ENCODE peak calls at places on chromosomes 7 and 10, in six cellular contexts. K is CD8-positive, alpha-beta T cell; Z is A549; G is psoas muscle; H is body of pancreas; W is neural progenitor cell. F is an unnamed sample.

GRCh38 chr7:158570449-158571170 is 17.0 kb downstream of the PTPRN2 start:
- DNase-seq in W (no peak), Z (no peak), H (no peak), K (no peak), G (no peak), F (no peak)

GRCh38 chr7:78226059-78226658 is 427.6 kb downstream of the PHTF2 start:
- DNase-seq in K (no peak), G (no peak), Z (peak; percentile 15), H (peak; percentile 51), W (peak; percentile 81), F (peak; percentile 31)

GRCh38 chr7:99380032-99380822 is 5.7 kb downstream of the ARPC1B start:
- DNase-seq in G (no peak), K (no peak), H (no peak), Z (no peak), W (no peak), F (peak; percentile 65)

GRCh38 chr10:87594864-87595263 is 64.8 kb upstream of the PAPSS2 start:
- DNase-seq in H (peak; percentile 15), W (no peak), G (no peak), K (no peak), Z (no peak), F (no peak)

GRCh38 chr10:68330852-68331454 is 911 bp upstream of the HNRNPH3 start:
- DNase-seq in Z (no peak), H (peak; percentile 38), W (peak; percentile 9), G (peak; percentile 60), K (no peak), F (peak; percentile 39)

GRCh38 chr7:3436746-3437145 is 135.7 kb downstream of the SDK1 start:
- DNase-seq in G (no peak), H (no peak), K (no peak), Z (peak; percentile 29), W (no peak), F (no peak)

GRCh38 chr10:70551971-70552422 is 50.5 kb downstream of the PRF1 start:
- DNase-seq in G (no peak), H (no peak), K (no peak), Z (no peak), W (no peak), F (no peak)

GRCh38 chr7:16649196-16649595 is 3.2 kb downstream of the BZW2 start:
- DNase-seq in W (no peak), K (no peak), G (no peak), Z (no peak), H (no peak), F (no peak)

GRCh38 chr10:126702181-126702580 is 31.7 kb upstream of the C10orf90 start:
- DNase-seq in G (no peak), H (no peak), K (no peak), W (no peak), Z (no peak), F (no peak)

GRCh38 chr7:85529831-85530230 is 343.0 kb upstream of the SEMA3D start:
- DNase-seq in W (no peak), Z (no peak), K (no peak), H (no peak), G (no peak), F (no peak)

GRCh38 chr10:4847580-4848020 is 21.6 kb downstream of the AKR1E2 start:
- DNase-seq in H (no peak), G (no peak), Z (peak; percentile 75), W (no peak), K (no peak), F (no peak)

GRCh38 chr10:127474501-127474900 is 74.6 kb upstream of the NPS start:
- DNase-seq in K (no peak), W (no peak), H (no peak), G (no peak), Z (no peak), F (no peak)

GRCh38 chr7:5699951-5700384 is 81.5 kb downstream of the RNF216 start:
- DNase-seq in W (peak; percentile 25), H (peak; percentile 43), K (no peak), Z (no peak), G (no peak), F (peak; percentile 46)

GRCh38 chr7:142385528-142386340 is 127.9 kb upstream of the PRSS58 start:
- DNase-seq in K (no peak), W (peak; percentile 54), H (peak; percentile 39), G (peak; percentile 58), Z (peak; percentile 34), F (no peak)

GRCh38 chr7:131071786-131072504 is 255.7 kb upstream of the MKLN1 start:
- DNase-seq in Z (no peak), W (no peak), G (peak; percentile 54), H (peak; percentile 88), K (no peak), F (no peak)

GRCh38 chr7:8035647-8036518 is 67.3 kb downstream of the GLCCI1 start:
- DNase-seq in K (no peak), H (no peak), G (no peak), W (peak; percentile 29), Z (no peak), F (no peak)

GRCh38 chr7:105003275-105003674 is 10.7 kb upstream of the KMT2E start:
- DNase-seq in W (no peak), Z (no peak), H (peak; percentile 54), G (peak; percentile 68), K (no peak), F (peak; percentile 45)

GRCh38 chr7:24251568-24251967 is 32.4 kb upstream of the NPY start:
- DNase-seq in Z (no peak), K (no peak), H (no peak), W (no peak), G (no peak), F (no peak)

GRCh38 chr7:1228535-1229333 is 3.9 kb upstream of the UNCX start:
- DNase-seq in K (no peak), G (no peak), Z (no peak), H (no peak), W (no peak), F (no peak)

GRCh38 chr7:157684596-157685429 is 348.0 kb downstream of the DNAJB6 start:
- DNase-seq in W (peak; percentile 79), K (no peak), G (no peak), Z (no peak), H (no peak), F (no peak)

GRCh38 chr7:88801046-88801445 is 5.5 kb upstream of the TEX47 start:
- DNase-seq in G (no peak), Z (no peak), K (no peak), W (no peak), H (no peak), F (no peak)

DNA sequence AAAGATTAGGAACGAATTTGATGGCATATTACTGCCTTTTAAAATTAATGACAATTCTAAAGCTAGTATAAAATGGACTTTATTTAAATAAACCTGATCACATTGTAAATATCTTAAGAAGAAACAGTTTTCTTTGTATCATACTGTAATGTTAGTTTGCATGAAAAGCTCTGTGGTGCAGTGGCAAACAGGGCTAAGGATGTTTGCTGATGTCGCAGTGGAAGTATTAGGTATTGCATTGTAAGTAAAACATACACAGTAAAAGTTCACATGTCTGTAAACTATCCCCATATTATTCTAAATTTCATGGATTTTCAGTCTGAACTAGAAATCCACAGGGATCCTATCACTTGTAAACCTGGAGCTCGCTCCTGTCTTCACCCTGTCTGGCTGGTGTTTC is 252.6 kb upstream of the ZNF32 start:
- DNase-seq in W (no peak), Z (peak; percentile 10), K (no peak), H (no peak), G (no peak), F (no peak)
- TF ChIP-seq CTCF in W (no peak), Z (no peak), K (no peak), H (no peak), G (no peak), F (no peak)

DNA sequence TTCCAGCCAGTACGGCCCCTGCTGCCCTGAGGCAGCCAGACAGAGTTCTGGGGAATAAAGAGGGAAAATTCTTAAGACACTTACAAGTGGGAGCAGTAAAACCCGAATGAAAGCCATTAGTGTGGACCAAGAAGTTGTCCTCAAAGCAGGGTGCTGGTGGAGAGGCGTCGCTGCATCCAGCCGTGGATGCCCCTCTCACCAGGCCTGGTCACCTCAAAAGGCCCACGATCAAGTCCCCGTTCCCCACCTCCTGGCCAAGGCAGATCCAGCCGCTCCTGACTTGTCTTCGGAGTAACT is 656 bp downstream of the VSTM4 start:
- DNase-seq in G (peak; percentile 59), W (no peak), H (no peak), K (no peak), Z (no peak), F (no peak)
- H3K27ac ChIP-seq in G (peak overlapping the region; percentile 59), W (no peak overlapping the region), H (no peak overlapping the region), K (no peak overlapping the region), Z (no peak overlapping the region), F (peak overlapping the region; percentile 76)

DNA sequence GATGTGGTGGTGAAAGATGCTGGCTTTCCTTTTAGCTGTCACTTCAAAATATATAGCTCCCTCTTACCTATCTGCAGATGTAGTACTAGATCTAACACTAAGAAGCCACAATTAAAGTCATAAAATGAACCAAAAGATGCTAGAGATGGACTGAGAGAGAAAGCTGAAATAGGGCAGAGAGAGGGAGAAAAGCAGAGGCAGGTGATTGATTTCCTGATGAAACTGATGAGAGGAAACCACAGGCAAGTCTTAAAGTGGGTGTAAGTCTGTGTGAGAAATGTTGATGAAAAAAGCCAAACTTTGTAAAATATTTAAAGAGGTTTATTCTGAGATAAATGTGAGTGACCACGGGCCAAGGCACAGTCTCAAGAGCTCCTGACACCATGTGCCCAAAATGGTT is 194.3 kb upstream of the MBL2 start:
- DNase-seq in Z (no peak), W (no peak), H (no peak), G (no peak), K (no peak), F (no peak)
- TF ChIP-seq CTCF in Z (no peak), W (no peak), H (no peak), G (no peak), K (no peak), F (no peak)

GRCh38 chr7:26295015-26295414 is 3.4 kb downstream of the SNX10 start:
- DNase-seq in H (no peak), W (no peak), G (no peak), K (no peak), Z (no peak), F (no peak)

GRCh38 chr7:26292768-26293560 is 1.3 kb downstream of the SNX10 start:
- DNase-seq in K (no peak), Z (no peak), W (peak; percentile 30), H (peak; percentile 34), G (no peak), F (peak; percentile 56)

GRCh38 chr7:26293569-26294308 is 2.1 kb downstream of the SNX10 start:
- DNase-seq in G (no peak), Z (no peak), K (peak; percentile 16), H (no peak), W (no peak), F (no peak)

GRCh38 chr7:26291251-26291650 is 411 bp upstream of the SNX10 start:
- DNase-seq in G (no peak), Z (no peak), K (no peak), W (no peak), H (no peak), F (no peak)

DNA sequence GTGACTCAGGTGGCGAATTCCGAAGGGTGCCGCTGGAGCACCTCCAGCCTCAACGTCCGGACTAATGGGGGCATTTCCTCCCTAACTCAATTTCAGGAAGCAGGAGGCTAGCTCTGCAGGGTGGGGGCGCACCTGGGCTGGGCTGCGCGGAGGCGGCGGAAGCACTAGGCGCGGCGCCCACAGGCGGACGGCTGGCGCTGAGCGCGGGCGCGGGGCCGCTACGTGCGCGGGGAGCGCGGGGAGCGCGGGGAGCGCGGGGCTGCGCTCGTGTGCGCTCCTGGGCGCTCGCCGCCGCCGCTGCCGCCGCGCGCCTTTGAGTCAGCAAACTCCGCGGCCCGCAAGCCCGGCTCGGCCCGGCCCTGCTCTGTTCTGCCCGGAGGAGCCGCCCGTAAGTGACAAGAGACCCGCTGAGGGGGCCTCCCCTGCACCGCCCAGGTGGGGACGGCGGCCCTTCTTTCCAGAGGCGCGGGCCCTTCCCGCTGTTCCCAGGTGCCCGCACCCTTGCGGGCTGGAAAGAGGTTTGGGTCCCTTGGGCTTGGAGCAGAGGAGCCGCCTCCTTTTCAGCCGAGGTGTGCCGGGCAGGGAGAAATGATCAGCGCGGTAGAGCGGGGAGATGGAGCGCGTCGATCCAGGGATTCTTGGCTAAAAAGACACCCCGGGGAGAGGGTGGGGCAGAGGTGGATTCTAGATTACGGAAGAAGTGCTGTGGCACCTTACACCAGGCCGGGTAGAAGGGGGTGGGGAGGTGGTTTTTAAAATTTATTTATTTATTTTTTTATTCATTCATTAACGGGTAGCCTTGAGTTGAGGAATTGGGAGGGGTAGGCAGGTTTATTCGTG is at the start of gene SNX10:
- DNase-seq in K (peak; percentile 62), Z (peak; percentile 50), G (peak; percentile 55), H (peak; percentile 82), W (peak; percentile 88), F (peak; percentile 49)
- H3K27ac ChIP-seq in K (peak within 1 kb of the TSS; percentile 43), Z (peak within 1 kb of the TSS; percentile 70), G (no peak within 1 kb of the TSS), H (peak within 1 kb of the TSS; percentile 90), W (no peak within 1 kb of the TSS), F (peak within 1 kb of the TSS; percentile 69)